ENCODE peak calls at places on chromosomes 3 and 15, in ten cellular contexts. One of them, this sample, is unnamed.
A peak's percentile ranks its signal among the peaks of the same experiment; 100 is the strongest.

GRCh38 chr3:24963762-24964625 is 464.1 kb upstream of the RARB start:
- DNase-seq in M059J: peak; percentile 23
- DNase-seq in 8988T: no peak
- DNase-seq in RWPE2: no peak
- DNase-seq in activated effector memory CD4-positive, alpha-beta T cell treated with Interleukin-2 at 50 U/mL for 16 hours: no peak
- DNase-seq in stimulated activated CD4-positive, alpha-beta T cell treated with anti-CD3 and anti-CD28 coated beads, Interleukin-2, amount 100 ng/mL, for 48 hours: no peak
- DNase-seq in GM12891: no peak
- DNase-seq in activated CD4-positive, alpha-beta T cell treated with anti-CD3 and anti-CD28 coated beads, Interleukin-2, amount 50 U/mL, for 1 hour: no peak
- DNase-seq in KG1: no peak
- DNase-seq in activated CD8-positive, alpha-beta T cell treated with anti-CD3 and anti-CD28 coated beads for 36 hours: no peak
- DNase-seq in this sample: peak; percentile 28

GRCh38 chr3:14472471-14473351 is 67.4 kb downstream of the GRIP2 start:
- DNase-seq in M059J: peak; percentile 98
- DNase-seq in 8988T: peak; percentile 99
- DNase-seq in RWPE2: peak; percentile 80
- DNase-seq in activated effector memory CD4-positive, alpha-beta T cell treated with Interleukin-2 at 50 U/mL for 16 hours: no peak
- DNase-seq in stimulated activated CD4-positive, alpha-beta T cell treated with anti-CD3 and anti-CD28 coated beads, Interleukin-2, amount 100 ng/mL, for 48 hours: no peak
- DNase-seq in GM12891: no peak
- DNase-seq in activated CD4-positive, alpha-beta T cell treated with anti-CD3 and anti-CD28 coated beads, Interleukin-2, amount 50 U/mL, for 1 hour: no peak
- DNase-seq in KG1: no peak
- DNase-seq in activated CD8-positive, alpha-beta T cell treated with anti-CD3 and anti-CD28 coated beads for 36 hours: peak; percentile 36
- DNase-seq in this sample: peak; percentile 99

GRCh38 chr3:177419904-177420601 is 222.8 kb upstream of the TBL1XR1 start:
- DNase-seq in M059J: peak; percentile 85
- DNase-seq in 8988T: no peak
- DNase-seq in RWPE2: no peak
- DNase-seq in activated effector memory CD4-positive, alpha-beta T cell treated with Interleukin-2 at 50 U/mL for 16 hours: no peak
- DNase-seq in stimulated activated CD4-positive, alpha-beta T cell treated with anti-CD3 and anti-CD28 coated beads, Interleukin-2, amount 100 ng/mL, for 48 hours: peak; percentile 9
- DNase-seq in GM12891: no peak
- DNase-seq in activated CD4-positive, alpha-beta T cell treated with anti-CD3 and anti-CD28 coated beads, Interleukin-2, amount 50 U/mL, for 1 hour: no peak
- DNase-seq in KG1: no peak
- DNase-seq in activated CD8-positive, alpha-beta T cell treated with anti-CD3 and anti-CD28 coated beads for 36 hours: peak; percentile 32
- DNase-seq in this sample: no peak

GRCh38 chr3:129727707-129728106 is 121.2 kb upstream of the PLXND1 start:
- DNase-seq in M059J: peak; percentile 26
- DNase-seq in 8988T: no peak
- DNase-seq in RWPE2: no peak
- DNase-seq in activated effector memory CD4-positive, alpha-beta T cell treated with Interleukin-2 at 50 U/mL for 16 hours: no peak
- DNase-seq in stimulated activated CD4-positive, alpha-beta T cell treated with anti-CD3 and anti-CD28 coated beads, Interleukin-2, amount 100 ng/mL, for 48 hours: no peak
- DNase-seq in GM12891: no peak
- DNase-seq in activated CD4-positive, alpha-beta T cell treated with anti-CD3 and anti-CD28 coated beads, Interleukin-2, amount 50 U/mL, for 1 hour: no peak
- DNase-seq in KG1: no peak
- DNase-seq in activated CD8-positive, alpha-beta T cell treated with anti-CD3 and anti-CD28 coated beads for 36 hours: no peak
- DNase-seq in this sample: no peak

GRCh38 chr3:18070231-18070630 is 327.8 kb upstream of the TBC1D5 start:
- DNase-seq in M059J: no peak
- DNase-seq in 8988T: no peak
- DNase-seq in RWPE2: no peak
- DNase-seq in activated effector memory CD4-positive, alpha-beta T cell treated with Interleukin-2 at 50 U/mL for 16 hours: no peak
- DNase-seq in stimulated activated CD4-positive, alpha-beta T cell treated with anti-CD3 and anti-CD28 coated beads, Interleukin-2, amount 100 ng/mL, for 48 hours: no peak
- DNase-seq in GM12891: no peak
- DNase-seq in activated CD4-positive, alpha-beta T cell treated with anti-CD3 and anti-CD28 coated beads, Interleukin-2, amount 50 U/mL, for 1 hour: no peak
- DNase-seq in KG1: no peak
- DNase-seq in activated CD8-positive, alpha-beta T cell treated with anti-CD3 and anti-CD28 coated beads for 36 hours: no peak
- DNase-seq in this sample: no peak

GRCh38 chr3:114452176-114452744 is 158.4 kb downstream of the TIGIT start:
- DNase-seq in M059J: peak; percentile 36
- DNase-seq in 8988T: no peak
- DNase-seq in RWPE2: no peak
- DNase-seq in activated effector memory CD4-positive, alpha-beta T cell treated with Interleukin-2 at 50 U/mL for 16 hours: no peak
- DNase-seq in stimulated activated CD4-positive, alpha-beta T cell treated with anti-CD3 and anti-CD28 coated beads, Interleukin-2, amount 100 ng/mL, for 48 hours: no peak
- DNase-seq in GM12891: no peak
- DNase-seq in activated CD4-positive, alpha-beta T cell treated with anti-CD3 and anti-CD28 coated beads, Interleukin-2, amount 50 U/mL, for 1 hour: no peak
- DNase-seq in KG1: no peak
- DNase-seq in activated CD8-positive, alpha-beta T cell treated with anti-CD3 and anti-CD28 coated beads for 36 hours: no peak
- DNase-seq in this sample: no peak

GRCh38 chr3:121436074-121436473 is 109.7 kb downstream of the POLQ start:
- DNase-seq in M059J: no peak
- DNase-seq in 8988T: no peak
- DNase-seq in RWPE2: no peak
- DNase-seq in activated effector memory CD4-positive, alpha-beta T cell treated with Interleukin-2 at 50 U/mL for 16 hours: no peak
- DNase-seq in stimulated activated CD4-positive, alpha-beta T cell treated with anti-CD3 and anti-CD28 coated beads, Interleukin-2, amount 100 ng/mL, for 48 hours: no peak
- DNase-seq in GM12891: no peak
- DNase-seq in activated CD4-positive, alpha-beta T cell treated with anti-CD3 and anti-CD28 coated beads, Interleukin-2, amount 50 U/mL, for 1 hour: no peak
- DNase-seq in KG1: no peak
- DNase-seq in activated CD8-positive, alpha-beta T cell treated with anti-CD3 and anti-CD28 coated beads for 36 hours: no peak
- DNase-seq in this sample: no peak

GRCh38 chr15:74275957-74276356 is 39.8 kb downstream of the CCDC33 start:
- DNase-seq in M059J: peak; percentile 18
- DNase-seq in 8988T: no peak
- DNase-seq in RWPE2: no peak
- DNase-seq in activated effector memory CD4-positive, alpha-beta T cell treated with Interleukin-2 at 50 U/mL for 16 hours: no peak
- DNase-seq in stimulated activated CD4-positive, alpha-beta T cell treated with anti-CD3 and anti-CD28 coated beads, Interleukin-2, amount 100 ng/mL, for 48 hours: no peak
- DNase-seq in GM12891: no peak
- DNase-seq in activated CD4-positive, alpha-beta T cell treated with anti-CD3 and anti-CD28 coated beads, Interleukin-2, amount 50 U/mL, for 1 hour: no peak
- DNase-seq in KG1: no peak
- DNase-seq in activated CD8-positive, alpha-beta T cell treated with anti-CD3 and anti-CD28 coated beads for 36 hours: peak; percentile 29
- DNase-seq in this sample: no peak

GRCh38 chr3:190209533-190209932 is 88.8 kb upstream of the P3H2 start:
- DNase-seq in M059J: no peak
- DNase-seq in 8988T: no peak
- DNase-seq in RWPE2: no peak
- DNase-seq in activated effector memory CD4-positive, alpha-beta T cell treated with Interleukin-2 at 50 U/mL for 16 hours: no peak
- DNase-seq in stimulated activated CD4-positive, alpha-beta T cell treated with anti-CD3 and anti-CD28 coated beads, Interleukin-2, amount 100 ng/mL, for 48 hours: no peak
- DNase-seq in GM12891: no peak
- DNase-seq in activated CD4-positive, alpha-beta T cell treated with anti-CD3 and anti-CD28 coated beads, Interleukin-2, amount 50 U/mL, for 1 hour: no peak
- DNase-seq in KG1: no peak
- DNase-seq in activated CD8-positive, alpha-beta T cell treated with anti-CD3 and anti-CD28 coated beads for 36 hours: no peak
- DNase-seq in this sample: no peak

GRCh38 chr3:74992898-74993297 is 378.4 kb upstream of the CNTN3 start:
- DNase-seq in M059J: no peak
- DNase-seq in 8988T: no peak
- DNase-seq in RWPE2: no peak
- DNase-seq in activated effector memory CD4-positive, alpha-beta T cell treated with Interleukin-2 at 50 U/mL for 16 hours: no peak
- DNase-seq in stimulated activated CD4-positive, alpha-beta T cell treated with anti-CD3 and anti-CD28 coated beads, Interleukin-2, amount 100 ng/mL, for 48 hours: no peak
- DNase-seq in GM12891: no peak
- DNase-seq in activated CD4-positive, alpha-beta T cell treated with anti-CD3 and anti-CD28 coated beads, Interleukin-2, amount 50 U/mL, for 1 hour: no peak
- DNase-seq in KG1: no peak
- DNase-seq in activated CD8-positive, alpha-beta T cell treated with anti-CD3 and anti-CD28 coated beads for 36 hours: no peak
- DNase-seq in this sample: no peak

GRCh38 chr3:194184265-194184751 is 48.4 kb downstream of the HES1 start:
- DNase-seq in M059J: no peak
- DNase-seq in 8988T: no peak
- DNase-seq in RWPE2: no peak
- DNase-seq in activated effector memory CD4-positive, alpha-beta T cell treated with Interleukin-2 at 50 U/mL for 16 hours: no peak
- DNase-seq in stimulated activated CD4-positive, alpha-beta T cell treated with anti-CD3 and anti-CD28 coated beads, Interleukin-2, amount 100 ng/mL, for 48 hours: no peak
- DNase-seq in GM12891: no peak
- DNase-seq in activated CD4-positive, alpha-beta T cell treated with anti-CD3 and anti-CD28 coated beads, Interleukin-2, amount 50 U/mL, for 1 hour: no peak
- DNase-seq in KG1: no peak
- DNase-seq in activated CD8-positive, alpha-beta T cell treated with anti-CD3 and anti-CD28 coated beads for 36 hours: no peak
- DNase-seq in this sample: no peak

GRCh38 chr15:74174216-74174965 is 881 bp downstream of the ISLR start:
- DNase-seq in M059J: no peak
- DNase-seq in 8988T: no peak
- DNase-seq in RWPE2: peak; percentile 66
- DNase-seq in activated effector memory CD4-positive, alpha-beta T cell treated with Interleukin-2 at 50 U/mL for 16 hours: no peak
- DNase-seq in stimulated activated CD4-positive, alpha-beta T cell treated with anti-CD3 and anti-CD28 coated beads, Interleukin-2, amount 100 ng/mL, for 48 hours: no peak
- DNase-seq in GM12891: no peak
- DNase-seq in activated CD4-positive, alpha-beta T cell treated with anti-CD3 and anti-CD28 coated beads, Interleukin-2, amount 50 U/mL, for 1 hour: no peak
- DNase-seq in KG1: no peak
- DNase-seq in activated CD8-positive, alpha-beta T cell treated with anti-CD3 and anti-CD28 coated beads for 36 hours: no peak
- DNase-seq in this sample: no peak

GRCh38 chr3:47577583-47578118 is 1.0 kb downstream of the CSPG5 start:
- DNase-seq in M059J: peak; percentile 11
- DNase-seq in 8988T: peak; percentile 35
- DNase-seq in RWPE2: no peak
- DNase-seq in activated effector memory CD4-positive, alpha-beta T cell treated with Interleukin-2 at 50 U/mL for 16 hours: no peak
- DNase-seq in stimulated activated CD4-positive, alpha-beta T cell treated with anti-CD3 and anti-CD28 coated beads, Interleukin-2, amount 100 ng/mL, for 48 hours: no peak
- DNase-seq in GM12891: no peak
- DNase-seq in activated CD4-positive, alpha-beta T cell treated with anti-CD3 and anti-CD28 coated beads, Interleukin-2, amount 50 U/mL, for 1 hour: no peak
- DNase-seq in KG1: no peak
- DNase-seq in activated CD8-positive, alpha-beta T cell treated with anti-CD3 and anti-CD28 coated beads for 36 hours: no peak
- DNase-seq in this sample: no peak

GRCh38 chr15:44482088-44482487 is 54.7 kb downstream of the CTDSPL2 start:
- DNase-seq in M059J: peak; percentile 22
- DNase-seq in 8988T: no peak
- DNase-seq in RWPE2: no peak
- DNase-seq in activated effector memory CD4-positive, alpha-beta T cell treated with Interleukin-2 at 50 U/mL for 16 hours: no peak
- DNase-seq in stimulated activated CD4-positive, alpha-beta T cell treated with anti-CD3 and anti-CD28 coated beads, Interleukin-2, amount 100 ng/mL, for 48 hours: no peak
- DNase-seq in GM12891: no peak
- DNase-seq in activated CD4-positive, alpha-beta T cell treated with anti-CD3 and anti-CD28 coated beads, Interleukin-2, amount 50 U/mL, for 1 hour: no peak
- DNase-seq in KG1: no peak
- DNase-seq in activated CD8-positive, alpha-beta T cell treated with anti-CD3 and anti-CD28 coated beads for 36 hours: no peak
- DNase-seq in this sample: no peak

GRCh38 chr3:100330651-100331050 is 3.9 kb upstream of the NIT2 start:
- DNase-seq in M059J: no peak
- DNase-seq in 8988T: no peak
- DNase-seq in RWPE2: no peak
- DNase-seq in activated effector memory CD4-positive, alpha-beta T cell treated with Interleukin-2 at 50 U/mL for 16 hours: no peak
- DNase-seq in stimulated activated CD4-positive, alpha-beta T cell treated with anti-CD3 and anti-CD28 coated beads, Interleukin-2, amount 100 ng/mL, for 48 hours: no peak
- DNase-seq in GM12891: no peak
- DNase-seq in activated CD4-positive, alpha-beta T cell treated with anti-CD3 and anti-CD28 coated beads, Interleukin-2, amount 50 U/mL, for 1 hour: no peak
- DNase-seq in KG1: no peak
- DNase-seq in activated CD8-positive, alpha-beta T cell treated with anti-CD3 and anti-CD28 coated beads for 36 hours: no peak
- DNase-seq in this sample: no peak

GRCh38 chr15:101090460-101090853 is 161.4 kb downstream of the CHSY1 start:
- DNase-seq in M059J: no peak
- DNase-seq in 8988T: no peak
- DNase-seq in RWPE2: peak; percentile 33
- DNase-seq in activated effector memory CD4-positive, alpha-beta T cell treated with Interleukin-2 at 50 U/mL for 16 hours: no peak
- DNase-seq in stimulated activated CD4-positive, alpha-beta T cell treated with anti-CD3 and anti-CD28 coated beads, Interleukin-2, amount 100 ng/mL, for 48 hours: no peak
- DNase-seq in GM12891: no peak
- DNase-seq in activated CD4-positive, alpha-beta T cell treated with anti-CD3 and anti-CD28 coated beads, Interleukin-2, amount 50 U/mL, for 1 hour: no peak
- DNase-seq in KG1: no peak
- DNase-seq in activated CD8-positive, alpha-beta T cell treated with anti-CD3 and anti-CD28 coated beads for 36 hours: peak; percentile 25
- DNase-seq in this sample: no peak

GRCh38 chr3:142417302-142417701 is 30.5 kb downstream of the XRN1 start:
- DNase-seq in M059J: no peak
- DNase-seq in 8988T: no peak
- DNase-seq in RWPE2: no peak
- DNase-seq in activated effector memory CD4-positive, alpha-beta T cell treated with Interleukin-2 at 50 U/mL for 16 hours: no peak
- DNase-seq in stimulated activated CD4-positive, alpha-beta T cell treated with anti-CD3 and anti-CD28 coated beads, Interleukin-2, amount 100 ng/mL, for 48 hours: no peak
- DNase-seq in GM12891: no peak
- DNase-seq in activated CD4-positive, alpha-beta T cell treated with anti-CD3 and anti-CD28 coated beads, Interleukin-2, amount 50 U/mL, for 1 hour: no peak
- DNase-seq in KG1: no peak
- DNase-seq in activated CD8-positive, alpha-beta T cell treated with anti-CD3 and anti-CD28 coated beads for 36 hours: no peak
- DNase-seq in this sample: no peak

GRCh38 chr3:66836363-66837152 is 161.5 kb upstream of the KBTBD8 start:
- DNase-seq in M059J: no peak
- DNase-seq in 8988T: no peak
- DNase-seq in RWPE2: no peak
- DNase-seq in activated effector memory CD4-positive, alpha-beta T cell treated with Interleukin-2 at 50 U/mL for 16 hours: no peak
- DNase-seq in stimulated activated CD4-positive, alpha-beta T cell treated with anti-CD3 and anti-CD28 coated beads, Interleukin-2, amount 100 ng/mL, for 48 hours: no peak
- DNase-seq in GM12891: no peak
- DNase-seq in activated CD4-positive, alpha-beta T cell treated with anti-CD3 and anti-CD28 coated beads, Interleukin-2, amount 50 U/mL, for 1 hour: no peak
- DNase-seq in KG1: no peak
- DNase-seq in activated CD8-positive, alpha-beta T cell treated with anti-CD3 and anti-CD28 coated beads for 36 hours: no peak
- DNase-seq in this sample: no peak